ENCODE peak calls at places on chromosomes 7 and 10, in four cellular contexts. G, O, T and B are unnamed samples.

GRCh38 chr7:138679793-138680192 is 21.4 kb downstream of the SVOPL start:
- DNase-seq in G (no peak), O (no peak), T (no peak), B (no peak)

GRCh38 chr10:42768581-42769152 is 13.9 kb upstream of the BMS1 start:
- DNase-seq in T (no peak), G (no peak), O (no peak), B (no peak)

GRCh38 chr7:152711444-152711944 is 35.6 kb upstream of the XRCC2 start:
- DNase-seq in O (no peak), G (peak; percentile 92), T (no peak), B (no peak)

GRCh38 chr10:88386878-88387773 is 196.0 kb downstream of the RNLS start:
- DNase-seq in T (peak; percentile 46), G (no peak), O (peak; percentile 76), B (peak; percentile 82)

GRCh38 chr7:549103-549890 is 29.7 kb upstream of the PDGFA start:
- DNase-seq in T (no peak), G (no peak), O (no peak), B (no peak)

GRCh38 chr7:26399309-26399610 is 107.6 kb downstream of the SNX10 start:
- DNase-seq in O (peak; percentile 50), G (peak; percentile 53), T (peak; percentile 41), B (peak; percentile 2)

GRCh38 chr7:30173058-30173897 is 38.5 kb downstream of the MTURN start:
- DNase-seq in O (no peak), T (no peak), G (peak; percentile 94), B (peak; percentile 89)

GRCh38 chr10:89419548-89419947 is 5.2 kb downstream of the IFIT5 start:
- DNase-seq in G (no peak), T (no peak), O (peak; percentile 59), B (peak; percentile 31)

GRCh38 chr7:132536646-132537395 is 39.4 kb downstream of the PLXNA4 start:
- DNase-seq in G (peak; percentile 57), O (no peak), T (no peak), B (peak; percentile 5)

GRCh38 chr10:115773832-115774231 is 499.2 kb downstream of the GFRA1 start:
- DNase-seq in O (no peak), T (no peak), G (no peak), B (no peak)

GRCh38 chr7:41491313-41491712 is 211.6 kb downstream of the INHBA start:
- DNase-seq in O (no peak), T (no peak), G (peak; percentile 22), B (peak; percentile 86)

GRCh38 chr7:70619130-70619529 is 512.8 kb upstream of the GALNT17 start:
- DNase-seq in G (no peak), T (no peak), O (peak; percentile 55), B (no peak)

GRCh38 chr7:30206466-30206865 is 71.7 kb downstream of the MTURN start:
- DNase-seq in O (peak; percentile 10), T (no peak), G (peak; percentile 60), B (peak; percentile 13)

GRCh38 chr10:72223743-72224101 is 7.6 kb upstream of the ASCC1 start:
- DNase-seq in G (no peak), O (no peak), T (no peak), B (peak; percentile 45)

GRCh38 chr7:16914771-16915170 is 33.0 kb upstream of the AGR3 start:
- DNase-seq in T (no peak), G (peak; percentile 59), O (no peak), B (no peak)

GRCh38 chr7:79241288-79242055 is 212.0 kb downstream of the MAGI2 start:
- DNase-seq in O (no peak), T (no peak), G (peak; percentile 47), B (peak; percentile 82)

GRCh38 chr7:134421998-134422397 is 36.9 kb downstream of the AKR1B1 start:
- DNase-seq in O (no peak), G (peak; percentile 62), T (no peak), B (no peak)

GRCh38 chr10:133308431-133309110 is at the start of the genes TUBGCP2 and ZNF511:
- DNase-seq in O (peak; percentile 81), G (peak; percentile 72), T (peak; percentile 85), B (peak; percentile 79)
- H4K20me1 ChIP-seq in O (peaks cover 24% of the 10 kb centered on the region), G (peaks cover 17% of the 10 kb centered on the region), T (no peaks in the 10 kb centered on the region), B (peaks cover 40% of the 10 kb centered on the region)

DNA sequence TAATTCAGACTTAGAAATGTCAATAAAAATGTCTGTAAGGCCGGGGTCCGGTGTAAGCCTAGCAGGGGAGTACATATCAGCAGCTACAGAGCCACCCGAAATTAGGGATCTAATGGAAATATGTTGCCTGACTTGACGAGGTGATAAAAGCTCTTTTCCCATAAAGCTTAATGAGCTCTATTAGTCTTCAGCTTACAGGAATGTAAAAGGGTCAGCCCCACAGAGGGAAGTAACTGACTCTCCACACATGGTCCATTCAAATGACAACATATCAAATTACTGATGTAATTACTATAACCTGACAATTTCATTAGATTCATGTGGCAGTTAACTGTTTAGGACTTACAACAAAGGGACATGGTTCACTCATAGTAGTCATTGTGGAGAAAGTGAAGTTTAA is 62.3 kb downstream of the ATE1 start:
- DNase-seq in O (no peak), T (no peak), G (no peak), B (no peak)
- H4K20me1 ChIP-seq in O (no peaks in the 10 kb centered on the region), T (no peaks in the 10 kb centered on the region), G (no peaks in the 10 kb centered on the region), B (no peaks in the 10 kb centered on the region)

GRCh38 chr10:114537791-114538543 is 120.1 kb downstream of the ABLIM1 start:
- DNase-seq in T (no peak), O (peak; percentile 47), G (no peak), B (no peak)
- H4K20me1 ChIP-seq in T (no peaks in the 10 kb centered on the region), O (no peaks in the 10 kb centered on the region), G (no peaks in the 10 kb centered on the region), B (peaks cover 12% of the 10 kb centered on the region)

GRCh38 chr7:151518105-151518780 is 1.5 kb downstream of the RHEB start:
- DNase-seq in O (peak; percentile 44), T (no peak), G (peak; percentile 65), B (peak; percentile 48)
- H4K20me1 ChIP-seq in O (peaks cover 55% of the 10 kb centered on the region), T (peaks cover 3% of the 10 kb centered on the region), G (peaks cover 55% of the 10 kb centered on the region), B (peaks cover 56% of the 10 kb centered on the region)

GRCh38 chr10:93503075-93503474 is 6.7 kb downstream of the CEP55 start:
- DNase-seq in O (no peak), G (no peak), T (no peak), B (no peak)
- H4K20me1 ChIP-seq in O (no peaks in the 10 kb centered on the region), G (no peaks in the 10 kb centered on the region), T (no peaks in the 10 kb centered on the region), B (no peaks in the 10 kb centered on the region)

DNA sequence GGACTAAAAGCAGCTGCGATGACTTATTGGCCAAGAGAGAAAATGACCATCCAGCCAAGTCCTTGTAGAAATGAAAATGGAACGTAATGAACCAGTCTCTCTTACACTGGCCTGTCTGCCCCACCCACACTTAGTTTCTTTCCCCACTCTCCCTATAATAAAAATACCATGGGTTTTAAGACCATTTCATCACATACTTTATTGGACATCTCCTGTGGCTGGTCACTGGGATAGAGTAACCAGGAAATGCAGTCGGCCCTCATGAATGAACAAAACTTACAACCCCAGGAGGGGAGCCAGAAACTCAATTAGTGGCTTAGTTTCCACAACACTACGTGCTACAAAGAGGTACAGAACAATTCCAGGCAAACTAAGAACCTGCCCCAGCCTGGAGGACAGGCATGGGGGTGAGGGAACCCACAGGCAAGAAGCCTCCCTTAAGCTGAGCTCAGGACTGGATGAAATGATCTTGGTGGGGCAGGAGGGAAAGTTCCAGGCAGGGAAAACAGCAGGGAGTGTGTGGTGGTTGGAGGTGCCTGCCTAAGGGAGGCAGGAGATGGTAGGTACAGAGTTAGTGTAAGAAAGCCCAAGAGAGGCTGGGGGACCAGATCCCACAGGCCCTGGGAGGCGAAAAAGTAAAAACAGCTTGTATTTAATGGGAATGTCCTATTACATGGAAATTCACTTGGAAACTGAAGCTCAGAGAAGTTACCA is 29.6 kb downstream of the MKI67 start:
- DNase-seq in O (no peak), G (no peak), T (no peak), B (no peak)
- H4K20me1 ChIP-seq in O (peaks cover 2% of the 10 kb centered on the region), G (peaks cover 5% of the 10 kb centered on the region), T (no peaks in the 10 kb centered on the region), B (no peaks in the 10 kb centered on the region)